ENCODE peak calls at places on chromosome 10, in five cellular contexts. V is aorta, J is fibroblast of lung, G is IMR-90, Z is ovary. Q is an unnamed sample.

GRCh38 chr10:6498771-6499170 is 81.3 kb downstream of the PRKCQ start:
- DNase-seq in V (no peak), J (no peak), G (no peak), Z (no peak), Q (no peak)

GRCh38 chr10:34092891-34093290 is 722.2 kb downstream of the PARD3 start:
- DNase-seq in V (no peak), J (peak; percentile 31), G (peak; percentile 52), Z (no peak), Q (no peak)

GRCh38 chr10:102401735-102402511 is 6.4 kb downstream of the NFKB2 start:
- DNase-seq in V (no peak), J (peak; percentile 62), G (peak; percentile 50), Z (no peak), Q (no peak)

GRCh38 chr10:102040305-102040704 is 15.7 kb downstream of the ARMH3 start:
- DNase-seq in V (no peak), J (no peak), G (peak; percentile 25), Z (no peak), Q (no peak)

GRCh38 chr10:60718891-60719290 is 59.4 kb upstream of the CDK1 start:
- DNase-seq in V (no peak), J (peak; percentile 49), G (no peak), Z (no peak), Q (no peak)

GRCh38 chr10:69963178-69963834 is 89.3 kb upstream of the MACROH2A2 start:
- DNase-seq in V (no peak), J (no peak), G (no peak), Z (no peak), Q (no peak)

GRCh38 chr10:128178319-128178937 is 52.2 kb upstream of the MKI67 start:
- DNase-seq in V (no peak), J (peak; percentile 4), G (peak; percentile 14), Z (no peak), Q (no peak)

GRCh38 chr10:48520594-48520993 is 84.3 kb downstream of the ARHGAP22 start:
- DNase-seq in V (no peak), J (no peak), G (no peak), Z (no peak), Q (no peak)

GRCh38 chr10:107728807-107729206 is 564.3 kb upstream of the SORCS1 start:
- DNase-seq in V (no peak), J (no peak), G (no peak), Z (no peak), Q (no peak)

GRCh38 chr10:32459072-32459703 is 13.2 kb downstream of the CCDC7 start:
- DNase-seq in V (no peak), J (no peak), G (no peak), Z (no peak), Q (no peak)

GRCh38 chr10:52314822-52315552 is 906 bp downstream of the DKK1 start:
- DNase-seq in V (peak; percentile 45), J (peak; percentile 62), G (peak; percentile 41), Z (no peak), Q (no peak)

GRCh38 chr10:131977323-131978096 is 4.2 kb downstream of the BNIP3 start:
- DNase-seq in V (no peak), J (no peak), G (no peak), Z (no peak), Q (no peak)

GRCh38 chr10:31586708-31587107 is 267.7 kb downstream of the ZEB1 start:
- DNase-seq in V (peak; percentile 78), J (no peak), G (no peak), Z (no peak), Q (no peak)

GRCh38 chr10:16545126-16545736 is 23.6 kb upstream of the C1QL3 start:
- DNase-seq in V (no peak), J (peak; percentile 3), G (peak; percentile 29), Z (no peak), Q (no peak)

GRCh38 chr10:47354162-47354561 is 6.0 kb downstream of the RBP3 start:
- DNase-seq in V (no peak), J (peak; percentile 4), G (peak; percentile 5), Z (no peak), Q (no peak)

GRCh38 chr10:88064608-88065383 is 201.4 kb downstream of the PTEN start:
- DNase-seq in V (peak; percentile 70), J (peak; percentile 25), G (peak; percentile 62), Z (peak; percentile 28), Q (peak; percentile 7)

GRCh38 chr10:24449334-24449740 is 240.4 kb downstream of the KIAA1217 start:
- DNase-seq in V (no peak), J (peak; percentile 52), G (peak; percentile 64), Z (no peak), Q (no peak)

GRCh38 chr10:100043796-100044195 is 34.0 kb upstream of the DNMBP start:
- DNase-seq in V (peak; percentile 50), J (peak; percentile 30), G (peak; percentile 40), Z (no peak), Q (no peak)

GRCh38 chr10:72336259-72337038 is 18.3 kb downstream of the DNAJB12 start:
- DNase-seq in V (no peak), J (peak; percentile 27), G (no peak), Z (peak; percentile 64), Q (no peak)

GRCh38 chr10:32953277-32953927 is 4.6 kb downstream of the ITGB1 start:
- DNase-seq in V (no peak), J (no peak), G (no peak), Z (no peak), Q (no peak)

GRCh38 chr10:70232155-70232858 is 922 bp downstream of the PPA1 start:
- DNase-seq in V (no peak), J (peak; percentile 57), G (peak; percentile 60), Z (peak; percentile 56), Q (no peak)

GRCh38 chr10:67438605-67439258 is 257.3 kb downstream of the CTNNA3 start:
- DNase-seq in V (no peak), J (no peak), G (no peak), Z (no peak), Q (no peak)

GRCh38 chr10:70551971-70552422 is 50.5 kb downstream of the PRF1 start:
- DNase-seq in V (no peak), J (peak; percentile 90), G (peak; percentile 94), Z (no peak), Q (no peak)

GRCh38 chr10:7853892-7854289 is 35.6 kb downstream of the TAF3 start:
- DNase-seq in V (no peak), J (no peak), G (no peak), Z (no peak), Q (no peak)
- H3K27ac ChIP-seq in V (no peak overlapping the region), J (no peak overlapping the region), G (no peak overlapping the region), Z (no peak overlapping the region), Q (no peak overlapping the region)

GRCh38 chr10:42991442-42992098 is 85.3 kb upstream of the RET start:
- DNase-seq in V (no peak), J (no peak), G (no peak), Z (no peak), Q (no peak)

GRCh38 chr10:42990721-42991441 is 86.0 kb upstream of the RET start:
- DNase-seq in V (no peak), J (no peak), G (no peak), Z (no peak), Q (no peak)

GRCh38 chr10:42988517-42989395 is 88.1 kb upstream of the RET start:
- DNase-seq in V (no peak), J (no peak), G (no peak), Z (no peak), Q (no peak)

GRCh38 chr10:42989481-42989921 is 87.4 kb upstream of the RET start:
- DNase-seq in V (no peak), J (no peak), G (no peak), Z (no peak), Q (no peak)

DNA sequence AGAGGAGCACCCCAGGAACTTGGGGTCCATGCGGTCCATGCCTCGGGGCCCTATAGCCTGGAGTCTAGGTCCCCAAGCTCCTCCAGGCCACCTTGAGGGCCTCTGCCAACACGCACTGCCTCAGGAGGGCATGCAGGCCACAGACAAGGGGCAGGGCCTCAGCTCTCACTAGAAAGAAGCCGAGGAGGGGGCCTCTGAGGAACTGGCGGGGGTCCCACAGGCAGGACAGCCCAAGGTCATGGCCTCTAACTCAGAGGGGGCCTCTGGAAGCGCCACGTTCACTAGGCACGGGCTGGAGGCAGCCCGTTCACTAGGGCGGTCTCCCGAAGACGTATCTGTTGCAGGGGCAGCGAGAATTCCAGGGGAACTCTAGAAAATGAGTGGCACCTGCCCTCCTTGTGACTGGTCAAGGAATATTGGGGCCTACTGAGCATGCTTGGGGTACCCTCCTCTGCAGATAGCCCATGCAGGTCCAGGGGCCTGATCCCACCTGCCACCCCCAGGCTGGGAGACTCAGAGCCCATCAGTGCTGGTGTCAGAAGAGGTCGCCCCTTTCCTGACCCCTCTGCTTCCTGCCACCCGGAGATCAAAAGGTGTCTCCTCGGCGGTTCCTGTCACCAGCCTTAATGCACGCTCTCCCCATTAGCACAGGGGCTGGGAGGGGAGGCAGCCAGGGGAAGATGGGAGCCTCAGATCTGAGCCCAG is 86.7 kb upstream of the RET start:
- DNase-seq in V (no peak), J (no peak), G (no peak), Z (no peak), Q (no peak)
- H3K27ac ChIP-seq in V (no peak overlapping the region), J (no peak overlapping the region), G (no peak overlapping the region), Z (no peak overlapping the region), Q (no peak overlapping the region)

GRCh38 chr10:78471723-78472541 is 438.3 kb downstream of the RPS24 start:
- DNase-seq in V (no peak), J (no peak), G (no peak), Z (peak; percentile 64), Q (no peak)
- H3K27ac ChIP-seq in V (no peak overlapping the region), J (no peak overlapping the region), G (no peak overlapping the region), Z (no peak overlapping the region), Q (no peak overlapping the region)

GRCh38 chr10:29691564-29692064 is 56.8 kb upstream of the SVIL start:
- DNase-seq in V (no peak), J (peak; percentile 94), G (peak; percentile 55), Z (no peak), Q (no peak)
- H3K27ac ChIP-seq in V (peak overlapping the region; percentile 79), J (peak overlapping the region; percentile 6), G (no peak overlapping the region), Z (no peak overlapping the region), Q (no peak overlapping the region)

GRCh38 chr10:28467615-28468014 is 65.3 kb upstream of the WAC start:
- DNase-seq in V (no peak), J (no peak), G (no peak), Z (no peak), Q (no peak)

GRCh38 chr10:28468707-28469483 is 64.0 kb upstream of the WAC start:
- DNase-seq in V (peak; percentile 51), J (no peak), G (no peak), Z (no peak), Q (no peak)

GRCh38 chr10:28471705-28472050 is 61.2 kb upstream of the WAC start:
- DNase-seq in V (no peak), J (no peak), G (no peak), Z (no peak), Q (no peak)

DNA sequence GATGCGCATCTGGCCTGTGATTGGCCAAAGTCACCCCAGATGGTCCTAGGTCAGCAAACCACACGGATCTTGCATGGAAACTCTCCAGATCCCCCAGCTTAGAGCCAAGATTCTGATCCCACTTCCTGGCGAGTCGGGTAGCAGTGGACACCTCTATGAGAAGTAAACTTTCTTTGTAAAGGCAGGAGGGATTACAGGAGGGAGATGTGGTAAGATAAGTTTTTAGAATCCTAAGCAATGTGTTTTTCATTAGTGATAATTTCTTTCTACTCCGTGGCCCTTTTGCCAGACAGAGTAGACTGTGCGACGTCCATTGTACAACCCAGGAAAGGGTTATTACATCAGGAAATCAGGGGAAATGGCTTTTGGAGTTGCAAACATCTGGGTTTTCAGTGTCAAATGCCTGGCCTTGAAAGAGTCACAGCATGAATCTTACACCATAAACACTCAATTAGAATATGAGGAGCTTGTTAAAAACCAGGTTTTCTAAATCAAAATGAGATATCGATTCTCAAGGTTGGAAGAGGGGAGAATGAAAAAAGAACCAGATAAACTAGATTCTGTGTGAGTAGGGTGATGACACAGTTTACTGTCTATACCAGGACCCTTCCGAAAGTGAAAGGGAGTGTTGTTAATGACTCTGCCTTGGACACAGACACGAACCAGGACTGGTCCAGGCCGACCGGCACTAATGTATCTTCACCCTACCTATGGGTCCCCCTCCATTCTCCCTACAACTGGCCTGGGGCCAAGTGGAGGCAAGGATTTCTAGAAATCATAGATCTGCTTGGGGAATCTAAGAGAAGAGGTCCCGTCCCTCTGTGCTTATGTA is 61.8 kb upstream of the WAC start:
- DNase-seq in V (no peak), J (no peak), G (no peak), Z (no peak), Q (no peak)
- H3K27ac ChIP-seq in V (no peak overlapping the region), J (no peak overlapping the region), G (no peak overlapping the region), Z (no peak overlapping the region), Q (no peak overlapping the region)